ENCODE peak calls at places on chromosomes 1 and 21, in six cellular contexts. K, J, U, Z, I and B are unnamed samples.

GRCh38 chr1:15802234-15802965 is 5.0 kb downstream of the UQCRHL start:
- DNase-seq in I (no peak), K (no peak), Z (no peak), U (no peak), J (no peak), B (no peak)

GRCh38 chr21:16176570-16176969 is 446.8 kb downstream of the USP25 start:
- DNase-seq in U (no peak), I (no peak), J (no peak), K (no peak), Z (no peak), B (no peak)

GRCh38 chr1:175757381-175758015 is 14.1 kb upstream of the TNR start:
- DNase-seq in K (no peak), U (no peak), J (peak; percentile 29), Z (peak; percentile 18), I (no peak), B (no peak)

GRCh38 chr1:218249757-218250156 is 35.3 kb upstream of the RRP15 start:
- DNase-seq in K (no peak), I (no peak), Z (no peak), J (no peak), U (no peak), B (no peak)

GRCh38 chr1:165933446-165934170 is 106.2 kb downstream of the UCK2 start:
- DNase-seq in Z (no peak), I (no peak), K (no peak), U (no peak), J (no peak), B (no peak)

GRCh38 chr1:46489169-46489637 is 433 bp upstream of the DMBX1 start:
- DNase-seq in U (no peak), Z (peak; percentile 16), I (no peak), J (no peak), K (no peak), B (no peak)

GRCh38 chr1:24390924-24391782 is 22.4 kb downstream of the STPG1 start:
- DNase-seq in J (peak; percentile 77), I (peak; percentile 92), U (peak; percentile 60), Z (peak; percentile 81), K (peak; percentile 69), B (peak; percentile 72)

GRCh38 chr1:161511018-161511755 is 5.9 kb downstream of the FCGR2A start:
- DNase-seq in Z (no peak), U (no peak), J (no peak), K (no peak), I (no peak), B (no peak)

GRCh38 chr1:207027221-207027777 is 5.3 kb downstream of the C1orf116 start:
- DNase-seq in U (no peak), J (peak; percentile 66), I (no peak), K (no peak), Z (peak; percentile 82), B (no peak)

GRCh38 chr1:197145451-197146029 is 929 bp downstream of the ASPM start:
- DNase-seq in Z (no peak), I (no peak), U (no peak), K (no peak), J (no peak), B (no peak)

GRCh38 chr1:244836598-244836997 is 1.1 kb downstream of the COX20 start:
- DNase-seq in Z (no peak), I (no peak), J (no peak), U (no peak), K (no peak), B (no peak)
- TF ChIP-seq CTCF in Z (no peak), I (no peak), J (no peak), U (no peak), K (no peak), B (no peak)

DNA sequence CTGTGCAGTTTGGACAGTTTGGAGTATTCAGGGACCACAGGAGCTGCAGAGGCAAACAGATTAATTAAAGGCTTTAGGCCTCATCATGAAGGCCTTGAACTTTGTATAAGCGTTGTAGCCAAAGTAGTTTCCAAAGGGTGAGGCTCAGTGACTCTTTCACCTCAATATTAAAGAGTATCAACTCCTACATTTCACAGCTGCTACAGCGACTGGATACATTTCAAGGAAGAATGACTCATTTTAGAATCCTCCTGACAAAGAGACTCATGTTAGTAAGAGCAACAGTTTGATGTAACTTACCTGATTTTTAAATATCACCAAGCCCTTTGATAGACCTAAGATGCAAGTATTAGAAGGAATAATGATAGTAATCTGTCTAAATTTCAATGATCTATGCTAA is 355.6 kb downstream of the HLX start:
- DNase-seq in U (no peak), I (no peak), K (no peak), Z (no peak), J (no peak), B (no peak)
- TF ChIP-seq EP300 in U (no peak), I (no peak), K (no peak), Z (no peak), J (no peak), B (no peak)

GRCh38 chr1:2810281-2810680 is 8.8 kb upstream of the TTC34 start:
- DNase-seq in Z (no peak), I (no peak), K (no peak), U (no peak), J (no peak), B (no peak)
- H3K9me3 ChIP-seq in Z (no peaks in the 10 kb centered on the region), I (peaks cover 12% of the 10 kb centered on the region), K (peaks cover 25% of the 10 kb centered on the region), U (no peaks in the 10 kb centered on the region), J (peaks cover 22% of the 10 kb centered on the region), B (no peaks in the 10 kb centered on the region)

GRCh38 chr1:14294006-14294405 is 304.5 kb upstream of the KAZN start:
- DNase-seq in I (peak; percentile 70), J (no peak), K (no peak), Z (no peak), U (no peak), B (no peak)

GRCh38 chr1:14297356-14297755 is 301.1 kb upstream of the KAZN start:
- DNase-seq in Z (no peak), K (no peak), J (no peak), I (peak; percentile 72), U (no peak), B (no peak)

GRCh38 chr1:14298806-14299205 is 299.7 kb upstream of the KAZN start:
- DNase-seq in K (no peak), Z (no peak), I (peak; percentile 12), U (no peak), J (no peak), B (no peak)

GRCh38 chr1:14294860-14295259 is 303.6 kb upstream of the KAZN start:
- DNase-seq in Z (no peak), I (peak; percentile 55), U (no peak), K (no peak), J (no peak), B (no peak)

GRCh38 chr1:14296795-14297194 is 301.7 kb upstream of the KAZN start:
- DNase-seq in K (no peak), J (no peak), I (peak; percentile 17), U (no peak), Z (no peak), B (no peak)
- TF ChIP-seq CTCF in K (no peak), J (no peak), I (no peak), U (no peak), Z (no peak), B (no peak)

GRCh38 chr1:31782066-31782762 is 18.1 kb upstream of the ADGRB2 start:
- DNase-seq in I (no peak), Z (no peak), U (no peak), J (no peak), K (no peak), B (no peak)
- TF ChIP-seq EP300 in I (no peak), Z (no peak), U (no peak), J (no peak), K (no peak), B (no peak)

DNA sequence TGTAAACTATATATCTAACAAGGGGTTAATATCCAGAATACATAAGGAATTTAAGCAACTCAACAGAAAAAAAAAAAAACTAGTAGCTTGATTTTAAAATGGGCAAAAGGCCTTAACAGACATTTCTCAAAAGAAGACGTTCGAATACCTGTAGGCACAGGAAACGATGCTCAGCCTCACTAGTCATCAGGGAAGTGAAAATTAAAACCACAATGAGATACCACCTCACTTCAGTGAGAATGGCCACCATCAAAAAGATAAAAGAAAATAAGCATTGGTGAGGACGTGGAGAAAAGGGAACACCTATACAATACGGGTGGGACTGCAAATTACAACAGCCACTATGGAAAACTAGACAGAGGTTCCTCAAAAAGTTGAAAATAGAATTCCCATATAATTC is 37.3 kb downstream of the NPHP4 start:
- DNase-seq in I (no peak), U (no peak), K (no peak), J (no peak), Z (no peak), B (no peak)
- H3K9me3 ChIP-seq in I (no peaks in the 10 kb centered on the region), U (no peaks in the 10 kb centered on the region), K (no peaks in the 10 kb centered on the region), J (no peaks in the 10 kb centered on the region), Z (no peaks in the 10 kb centered on the region), B (no peaks in the 10 kb centered on the region)